ENCODE peak calls at places on chromosomes 7 and 10, in nine cellular contexts. N is activated naive CD4-positive, alpha-beta T cell treated with anti-CD3 and anti-CD28 coated beads for 36 hours; F is AG08396; P is OCI-LY7; W is NCI-H1092; U is body of pancreas; Q is ELF-1; S is EL; X is IMR-90. L is an unnamed sample.

GRCh38 chr7:22663319-22663718 is 63.7 kb upstream of the IL6 start:
- DNase-seq in N (peak; percentile 36), F (peak; percentile 50), P (no peak), W (no peak), U (no peak), Q (no peak), S (peak; percentile 79), X (peak; percentile 83), L (peak; percentile 73)

GRCh38 chr7:40008218-40008815 is 58.3 kb downstream of the CDK13 start:
- DNase-seq in N (no peak), F (peak; percentile 28), P (no peak), W (no peak), U (no peak), Q (no peak), S (peak; percentile 53), X (peak; percentile 89), L (peak; percentile 92)

GRCh38 chr10:70887804-70888800 is at the start of gene PCBD1:
- DNase-seq in N (peak; percentile 72), F (peak; percentile 88), P (peak; percentile 48), W (peak; percentile 34), U (peak; percentile 86), Q (peak; percentile 66), S (peak; percentile 65), X (peak; percentile 36), L (peak; percentile 66)

GRCh38 chr7:31890198-31890597 is 180.0 kb downstream of the PDE1C start:
- DNase-seq in N (no peak), F (peak; percentile 35), P (no peak), W (no peak), U (no peak), Q (no peak), S (no peak), X (peak; percentile 33), L (peak; percentile 0)

GRCh38 chr7:22675917-22676343 is 51.1 kb upstream of the IL6 start:
- DNase-seq in N (peak; percentile 70), F (no peak), P (no peak), W (no peak), U (no peak), Q (no peak), S (peak; percentile 45), X (peak; percentile 86), L (peak; percentile 48)

GRCh38 chr10:12564173-12564572 is 214.8 kb downstream of the CAMK1D start:
- DNase-seq in N (no peak), F (no peak), P (no peak), W (no peak), U (no peak), Q (no peak), S (no peak), X (peak; percentile 49), L (peak; percentile 70)

GRCh38 chr7:150740053-150740452 is 2.8 kb downstream of the GIMAP5 start:
- DNase-seq in N (peak; percentile 71), F (no peak), P (no peak), W (no peak), U (no peak), Q (no peak), S (no peak), X (no peak), L (no peak)

GRCh38 chr7:151374139-151374538 is 32.5 kb downstream of the NUB1 start:
- DNase-seq in N (no peak), F (no peak), P (no peak), W (no peak), U (no peak), Q (no peak), S (no peak), X (no peak), L (no peak)

GRCh38 chr7:55127622-55128081 is 108.8 kb downstream of the EGFR start:
- DNase-seq in N (no peak), F (no peak), P (no peak), W (peak; percentile 96), U (no peak), Q (no peak), S (peak; percentile 61), X (peak; percentile 85), L (peak; percentile 90)

GRCh38 chr10:72335394-72336258 is 19.1 kb downstream of the DNAJB12 start:
- DNase-seq in N (peak; percentile 69), F (no peak), P (peak; percentile 45), W (no peak), U (peak; percentile 80), Q (no peak), S (no peak), X (no peak), L (peak; percentile 91)

GRCh38 chr7:82343-83155 is 109.8 kb upstream of the FAM20C start:
- DNase-seq in N (no peak), F (no peak), P (no peak), W (no peak), U (peak; percentile 66), Q (no peak), S (no peak), X (no peak), L (no peak)

GRCh38 chr7:12623885-12624498 is 53.5 kb downstream of the SCIN start:
- DNase-seq in N (no peak), F (no peak), P (no peak), W (peak; percentile 34), U (no peak), Q (no peak), S (peak; percentile 29), X (peak; percentile 31), L (peak; percentile 51)

GRCh38 chr7:108525985-108526767 is at the start of gene PNPLA8:
- DNase-seq in N (peak; percentile 100), F (peak; percentile 96), P (peak; percentile 99), W (peak; percentile 99), U (peak; percentile 100), Q (peak; percentile 100), S (peak; percentile 99), X (peak; percentile 99), L (peak; percentile 100)

GRCh38 chr10:132836832-132837540 is 51.0 kb upstream of the NKX6-2 start:
- DNase-seq in N (peak; percentile 56), F (peak; percentile 84), P (peak; percentile 42), W (no peak), U (peak; percentile 42), Q (peak; percentile 70), S (peak; percentile 15), X (peak; percentile 4), L (peak; percentile 29)

GRCh38 chr7:114949227-114949626 is 27.3 kb downstream of the MDFIC start:
- DNase-seq in N (no peak), F (no peak), P (no peak), W (no peak), U (no peak), Q (no peak), S (no peak), X (no peak), L (peak; percentile 33)

GRCh38 chr7:23183279-23184012 is 1.6 kb downstream of the NUP42 start:
- DNase-seq in N (no peak), F (no peak), P (peak; percentile 41), W (no peak), U (no peak), Q (peak; percentile 21), S (no peak), X (no peak), L (no peak)

GRCh38 chr7:140447841-140448240 is 31.5 kb downstream of the MKRN1 start:
- DNase-seq in N (no peak), F (no peak), P (no peak), W (no peak), U (no peak), Q (no peak), S (no peak), X (no peak), L (no peak)

GRCh38 chr10:70166394-70166793 is 3.9 kb downstream of the SAR1A start:
- DNase-seq in N (no peak), F (no peak), P (no peak), W (no peak), U (no peak), Q (no peak), S (no peak), X (no peak), L (no peak)

GRCh38 chr10:114017873-114018272 is 25.8 kb upstream of the ADRB1 start:
- DNase-seq in N (no peak), F (no peak), P (peak; percentile 51), W (no peak), U (no peak), Q (no peak), S (no peak), X (no peak), L (no peak)

GRCh38 chr10:44028384-44029137 is 356.3 kb downstream of the CXCL12 start:
- DNase-seq in N (no peak), F (no peak), P (no peak), W (no peak), U (peak; percentile 42), Q (no peak), S (no peak), X (no peak), L (no peak)

GRCh38 chr10:30435068-30435422 is 1.1 kb downstream of the MAP3K8 start:
- DNase-seq in N (no peak), F (peak; percentile 36), P (no peak), W (no peak), U (peak; percentile 31), Q (peak; percentile 60), S (peak; percentile 60), X (peak; percentile 52), L (peak; percentile 76)

GRCh38 chr10:109464949-109465348 is 458.4 kb downstream of the XPNPEP1 start:
- DNase-seq in N (no peak), F (no peak), P (no peak), W (no peak), U (no peak), Q (no peak), S (no peak), X (no peak), L (no peak)

GRCh38 chr10:102120987-102121738 is 995 bp upstream of the LDB1 start:
- DNase-seq in N (peak; percentile 15), F (peak; percentile 72), P (no peak), W (no peak), U (no peak), Q (peak; percentile 98), S (peak; percentile 84), X (peak; percentile 90), L (peak; percentile 91)

GRCh38 chr7:101676956-101677355 is 47.9 kb upstream of the MYL10 start:
- DNase-seq in N (no peak), F (no peak), P (no peak), W (no peak), U (no peak), Q (no peak), S (no peak), X (no peak), L (no peak)

GRCh38 chr10:122164028-122164601 is 107.0 kb upstream of the BTBD16 start:
- DNase-seq in N (no peak), F (no peak), P (no peak), W (peak; percentile 61), U (no peak), Q (peak; percentile 66), S (no peak), X (no peak), L (peak; percentile 55)

GRCh38 chr10:129365767-129366400 is 101.2 kb upstream of the MGMT start:
- DNase-seq in N (no peak), F (no peak), P (peak; percentile 27), W (no peak), U (no peak), Q (peak; percentile 21), S (no peak), X (no peak), L (no peak)

GRCh38 chr7:138776156-138776833 is 21.5 kb upstream of the TMEM213 start:
- DNase-seq in N (no peak), F (no peak), P (no peak), W (peak; percentile 37), U (no peak), Q (peak; percentile 52), S (no peak), X (no peak), L (no peak)

GRCh38 chr7:102874166-102874829 is 38.5 kb upstream of the LRRC17 start:
- DNase-seq in N (peak; percentile 48), F (peak; percentile 35), P (no peak), W (no peak), U (no peak), Q (no peak), S (peak; percentile 88), X (peak; percentile 94), L (peak; percentile 89)

GRCh38 chr7:122885583-122886356 is 490 bp downstream of the CADPS2 start:
- DNase-seq in N (no peak), F (peak; percentile 57), P (no peak), W (peak; percentile 58), U (peak; percentile 39), Q (peak; percentile 70), S (peak; percentile 42), X (no peak), L (peak; percentile 51)

GRCh38 chr10:97792058-97792721 is 20.4 kb upstream of the SFRP5 start:
- DNase-seq in N (peak; percentile 86), F (peak; percentile 84), P (peak; percentile 65), W (peak; percentile 31), U (peak; percentile 80), Q (peak; percentile 75), S (peak; percentile 50), X (peak; percentile 46), L (peak; percentile 47)

GRCh38 chr10:77801474-77802238 is 124.9 kb downstream of the DLG5 start:
- DNase-seq in N (peak; percentile 53), F (peak; percentile 58), P (no peak), W (no peak), U (no peak), Q (no peak), S (peak; percentile 41), X (peak; percentile 52), L (peak; percentile 78)